ENCODE peak calls at places on chromosomes 11 and 22, in ten cellular contexts. T is stimulated activated CD8-positive, alpha-beta memory T cell treated with anti-CD3 and anti-CD28 coated beads, Interleukin-2, amount 100 ng/mL, for 48 hours; M is NCI-H1417; B is HTR-8/SVneo; C is NCI-H82; N is fibroblast of pulmonary artery; R is brain pericyte; Z is hippocampal formation; U is T-helper 2 cell; P is lung microvascular endothelial cell. W is an unnamed sample.

GRCh38 chr22:33986167-33986771 is 66.0 kb upstream of the LARGE1 start:
- DNase-seq in U (no peak), R (no peak), Z (no peak), C (no peak), B (no peak), P (no peak), M (no peak), N (no peak), T (no peak), W (no peak)

GRCh38 chr11:129440028-129440630 is 64.5 kb downstream of the BARX2 start:
- DNase-seq in Z (no peak), P (no peak), T (no peak), B (no peak), N (no peak), U (no peak), R (no peak), C (no peak), M (no peak), W (peak)

GRCh38 chr22:31790240-31790639 is 36.4 kb downstream of the DEPDC5 start:
- DNase-seq in M (no peak), P (no peak), C (no peak), R (no peak), T (no peak), U (no peak), Z (peak), B (no peak), N (no peak), W (no peak)

GRCh38 chr11:79466411-79466810 is 25.6 kb upstream of the TENM4 start:
- DNase-seq in T (no peak), B (no peak), C (no peak), M (no peak), R (no peak), U (no peak), P (no peak), Z (no peak), N (peak), W (peak)

GRCh38 chr11:3085052-3085451 is 27.8 kb upstream of the CARS1 start:
- DNase-seq in Z (no peak), M (no peak), R (no peak), C (no peak), N (no peak), T (no peak), P (no peak), U (no peak), B (no peak), W (no peak)

GRCh38 chr22:19974233-19974861 is 32.7 kb upstream of the TXNRD2 start:
- DNase-seq in C (peak), N (peak), P (peak), B (peak), T (no peak), Z (no peak), M (peak), R (peak), U (peak), W (peak)

GRCh38 chr11:64121637-64122410 is 44.1 kb downstream of the MACROD1 start:
- DNase-seq in T (no peak), N (peak), U (peak), P (no peak), Z (no peak), M (no peak), B (peak), C (no peak), R (no peak), W (no peak)

GRCh38 chr11:130499828-130500227 is 51.4 kb downstream of the ADAMTS15 start:
- DNase-seq in C (no peak), P (no peak), Z (no peak), M (no peak), B (no peak), U (no peak), R (no peak), T (no peak), N (peak), W (no peak)

GRCh38 chr11:123195182-123196059 is at the start of gene CLMP:
- DNase-seq in M (no peak), U (no peak), B (no peak), P (no peak), Z (no peak), T (no peak), N (peak), C (peak), R (no peak), W (no peak)

GRCh38 chr22:24695958-24696511 is 78.5 kb downstream of the PIWIL3 start:
- DNase-seq in T (no peak), N (peak), R (no peak), U (no peak), M (no peak), C (no peak), B (no peak), Z (no peak), P (no peak), W (no peak)

GRCh38 chr11:75733346-75734107 is 15.9 kb downstream of the MOGAT2 start:
- DNase-seq in C (no peak), N (no peak), B (no peak), M (peak), T (no peak), R (no peak), U (no peak), Z (no peak), P (no peak), W (no peak)

GRCh38 chr11:72646472-72646871 is 27.8 kb downstream of the PDE2A start:
- DNase-seq in B (no peak), U (no peak), R (no peak), P (no peak), T (no peak), C (no peak), N (no peak), M (no peak), Z (no peak), W (no peak)

GRCh38 chr11:92739020-92739419 is 230.4 kb upstream of the MTNR1B start:
- DNase-seq in M (no peak), C (peak), R (no peak), Z (no peak), N (peak), B (no peak), T (no peak), U (no peak), P (no peak), W (no peak)

GRCh38 chr11:71301046-71301857 is 48.9 kb upstream of the SHANK2 start:
- DNase-seq in B (no peak), P (no peak), Z (no peak), C (no peak), N (no peak), T (no peak), R (no peak), U (no peak), M (no peak), W (no peak)

GRCh38 chr22:19876941-19877625 is 22.4 kb upstream of the GNB1L start:
- DNase-seq in N (no peak), P (no peak), Z (no peak), T (no peak), C (no peak), B (no peak), U (no peak), R (no peak), M (no peak), W (no peak)

GRCh38 chr11:119319136-119319701 is 2.3 kb upstream of the MCAM start:
- DNase-seq in P (no peak), T (no peak), Z (no peak), C (peak), R (no peak), M (no peak), U (no peak), B (no peak), N (no peak), W (no peak)

GRCh38 chr11:129702410-129703390 is 112.9 kb upstream of the TMEM45B start:
- DNase-seq in C (no peak), B (no peak), T (no peak), M (no peak), Z (no peak), U (no peak), P (no peak), N (no peak), R (no peak), W (no peak)

GRCh38 chr11:44880953-44881352 is 69.7 kb downstream of the TP53I11 start:
- DNase-seq in B (no peak), R (no peak), M (no peak), P (no peak), Z (no peak), T (no peak), U (no peak), N (no peak), C (no peak), W (no peak)

GRCh38 chr11:17603056-17603825 is 56.2 kb downstream of the OTOG start:
- DNase-seq in N (no peak), U (no peak), C (no peak), M (no peak), P (no peak), B (no peak), T (no peak), R (no peak), Z (no peak), W (no peak)

GRCh38 chr22:30881361-30882180 is 87.0 kb downstream of the MORC2 start:
- DNase-seq in M (no peak), N (no peak), R (no peak), C (peak), Z (no peak), P (no peak), B (no peak), U (no peak), T (no peak), W (no peak)

GRCh38 chr22:33921576-33922181 is 1.4 kb upstream of the LARGE1 start:
- DNase-seq in T (no peak), M (peak), P (peak), U (peak), C (peak), N (peak), Z (peak), R (peak), B (no peak), W (peak)

GRCh38 chr11:30868495-30869130 is 282.5 kb upstream of the MPPED2 start:
- DNase-seq in M (no peak), R (no peak), B (no peak), U (no peak), P (no peak), T (no peak), Z (no peak), C (no peak), N (no peak), W (no peak)

GRCh38 chr11:119319702-119320592 is 3.0 kb upstream of the MCAM start:
- DNase-seq in P (no peak), C (peak), N (no peak), B (no peak), Z (peak), R (no peak), U (no peak), M (no peak), T (no peak), W (no peak)

GRCh38 chr11:110479445-110480101 is 49.8 kb downstream of the FDX1 start:
- DNase-seq in B (no peak), P (peak), T (no peak), N (peak), C (peak), M (peak), R (no peak), Z (peak), U (peak), W (no peak)

GRCh38 chr22:44578115-44578457 is 80.1 kb upstream of the RTL6 start:
- DNase-seq in C (no peak), P (no peak), Z (no peak), R (no peak), B (no peak), T (no peak), U (no peak), N (no peak), M (no peak), W (no peak)

GRCh38 chr11:70568504-70569172 is 170.3 kb downstream of the CTTN start:
- DNase-seq in C (peak), M (no peak), R (no peak), N (peak), Z (no peak), B (peak), P (no peak), T (no peak), U (no peak), W (no peak)

GRCh38 chr11:56700242-56700918 is 1.5 kb downstream of the OR9G1 start:
- DNase-seq in M (no peak), T (no peak), B (no peak), N (no peak), P (no peak), U (no peak), Z (no peak), R (no peak), C (no peak), W (no peak)

GRCh38 chr11:72821920-72822799 is 7.9 kb downstream of the ATG16L2 start:
- DNase-seq in P (peak), Z (peak), T (peak), U (peak), N (peak), B (no peak), C (peak), R (peak), M (peak), W (peak)

GRCh38 chr11:64885367-64886286 is 7.2 kb upstream of the EHD1 start:
- DNase-seq in C (no peak), U (peak), P (peak), Z (no peak), T (no peak), R (no peak), M (peak), N (peak), B (no peak), W (peak)

GRCh38 chr11:94574193-94574961 is 7.2 kb downstream of the PIWIL4 start:
- DNase-seq in P (no peak), C (no peak), T (no peak), Z (no peak), B (no peak), M (no peak), R (peak), N (peak), U (no peak), W (no peak)

GRCh38 chr22:35743466-35743865 is 25.8 kb downstream of the APOL5 start:
- DNase-seq in M (no peak), C (no peak), Z (no peak), T (no peak), R (no peak), B (no peak), P (no peak), U (no peak), N (no peak), W (no peak)

GRCh38 chr11:1158681-1159525 is 1.1 kb downstream of the MUC5AC start:
- DNase-seq in B (no peak), P (no peak), R (no peak), U (no peak), T (no peak), C (no peak), N (no peak), Z (no peak), M (no peak), W (no peak)